ENCODE peak calls at places on chromosomes 7 and 10, in four cellular contexts. W is transverse colon, J is GM23248, T is BE2C. K is an unnamed sample.
A peak's percentile ranks its signal among the peaks of the same experiment; 100 is the strongest.

GRCh38 chr7:157076466-157076865 is 62.3 kb upstream of the UBE3C start:
- DNase-seq in W (no peak), J (no peak), T (no peak), K (no peak)

GRCh38 chr7:25091129-25091528 is 33.9 kb downstream of the CYCS start:
- DNase-seq in T (no peak), J (no peak), W (no peak), K (no peak)

GRCh38 chr7:94578615-94579014 is 69.0 kb downstream of the CASD1 start:
- DNase-seq in J (no peak), W (no peak), T (no peak), K (no peak)

GRCh38 chr7:108004220-108005142 is 1.5 kb upstream of the LAMB1 start:
- DNase-seq in J (peak; percentile 63), T (no peak), W (no peak), K (no peak)

GRCh38 chr10:48504141-48504885 is 100.6 kb downstream of the ARHGAP22 start:
- DNase-seq in W (no peak), J (no peak), T (no peak), K (no peak)

GRCh38 chr10:92799591-92799990 is 48.7 kb upstream of the EXOC6 start:
- DNase-seq in T (no peak), J (no peak), W (no peak), K (no peak)

GRCh38 chr7:27172823-27173411 is 1.2 kb downstream of the HOXA10 start:
- DNase-seq in J (peak; percentile 82), W (peak; percentile 80), T (no peak), K (no peak)

GRCh38 chr7:104126411-104126841 is 81.4 kb downstream of the ORC5 start:
- DNase-seq in J (no peak), W (no peak), T (no peak), K (no peak)

GRCh38 chr10:3467052-3467906 is 294.7 kb upstream of the PITRM1 start:
- DNase-seq in W (peak; percentile 73), T (no peak), J (peak; percentile 98), K (peak; percentile 48)

GRCh38 chr10:77574436-77574835 is 63.2 kb downstream of the KCNMA1 start:
- DNase-seq in T (no peak), W (no peak), J (no peak), K (no peak)

GRCh38 chr7:137403282-137403681 is 59.7 kb upstream of the PTN start:
- DNase-seq in W (no peak), T (no peak), J (no peak), K (no peak)

GRCh38 chr10:110216942-110217341 is 9.5 kb downstream of the MXI1 start:
- DNase-seq in J (no peak), W (no peak), T (no peak), K (no peak)

GRCh38 chr7:138359891-138360582 is 100.0 kb upstream of the TRIM24 start:
- DNase-seq in W (no peak), T (no peak), J (no peak), K (no peak)

GRCh38 chr10:82778908-82779307 is 903.9 kb downstream of the NRG3 start:
- DNase-seq in W (no peak), J (no peak), T (no peak), K (no peak)

GRCh38 chr7:54788664-54789063 is 29.7 kb upstream of the SEC61G start:
- DNase-seq in W (peak; percentile 20), J (peak; percentile 91), T (peak; percentile 78), K (no peak)

GRCh38 chr7:21338728-21339164 is 89.1 kb upstream of the SP4 start:
- DNase-seq in T (no peak), W (no peak), J (no peak), K (no peak)

GRCh38 chr10:79070611-79071534 is 2.1 kb downstream of the ZMIZ1 start:
- DNase-seq in T (peak; percentile 72), J (peak; percentile 95), W (peak; percentile 94), K (peak; percentile 87)

GRCh38 chr7:139763330-139763729 is 14.5 kb downstream of the HIPK2 start:
- DNase-seq in T (no peak), W (no peak), J (no peak), K (no peak)

GRCh38 chr10:12975266-12975665 is 26.2 kb downstream of the CCDC3 start:
- DNase-seq in J (no peak), W (no peak), T (no peak), K (no peak)

GRCh38 chr7:56199639-56200038 is 83.4 kb upstream of the NUPR2 start:
- DNase-seq in W (no peak), J (no peak), T (no peak), K (no peak)

GRCh38 chr10:22823109-22823508 is 104.7 kb upstream of the ARMC3 start:
- DNase-seq in W (no peak), T (no peak), J (peak; percentile 94), K (no peak)

GRCh38 chr10:95263864-95264226 is 27.0 kb downstream of the PDLIM1 start:
- DNase-seq in J (no peak), T (no peak), W (no peak), K (no peak)

GRCh38 chr10:72557362-72557761 is 68.5 kb downstream of the MICU1 start:
- DNase-seq in T (no peak), W (no peak), J (peak; percentile 66), K (no peak)

GRCh38 chr10:110212119-110213006 is 5.0 kb downstream of the MXI1 start:
- DNase-seq in J (peak; percentile 33), W (peak; percentile 80), T (no peak), K (no peak)

GRCh38 chr10:47458466-47459154 is 25.3 kb downstream of the ANXA8 start:
- DNase-seq in W (no peak), T (no peak), J (peak; percentile 90), K (no peak)

GRCh38 chr10:127553431-127553830 is 4.3 kb downstream of the NPS start:
- DNase-seq in W (no peak), J (no peak), T (no peak), K (no peak)

GRCh38 chr10:33291053-33291592 is 43.3 kb downstream of the NRP1 start:
- DNase-seq in J (peak; percentile 91), W (no peak), T (no peak), K (no peak)

GRCh38 chr7:157475095-157475494 is 138.3 kb downstream of the DNAJB6 start:
- DNase-seq in T (no peak), J (no peak), W (no peak), K (no peak)

GRCh38 chr7:38820571-38820970 is 88.4 kb downstream of the VPS41 start:
- DNase-seq in J (no peak), T (no peak), W (no peak), K (no peak)

GRCh38 chr7:25389489-25390106 is 161.3 kb upstream of the NPVF start:
- DNase-seq in T (no peak), J (peak; percentile 68), W (peak; percentile 13), K (no peak)

GRCh38 chr10:95245425-95246055 is 45.3 kb downstream of the PDLIM1 start:
- DNase-seq in W (no peak), T (no peak), J (no peak), K (no peak)

GRCh38 chr7:150435390-150436073 is 14.9 kb upstream of the GIMAP8 start:
- DNase-seq in W (peak; percentile 77), J (no peak), T (no peak), K (no peak)

GRCh38 chr10:112852308-112852707 is 97.7 kb upstream of the TCF7L2 start:
- DNase-seq in W (peak; percentile 16), J (no peak), T (no peak), K (no peak)

GRCh38 chr10:132163278-132163765 is 23.4 kb upstream of the DPYSL4 start:
- DNase-seq in J (peak; percentile 51), T (peak; percentile 63), W (peak; percentile 51), K (no peak)

GRCh38 chr10:116470768-116471415 is 43.2 kb downstream of the PNLIPRP3 start:
- DNase-seq in W (peak; percentile 42), T (no peak), J (peak; percentile 70), K (no peak)

GRCh38 chr7:22364023-22364422 is 7.1 kb upstream of the RAPGEF5 start:
- DNase-seq in J (no peak), W (no peak), T (no peak), K (no peak)
- H3K4me1 ChIP-seq in J (no peaks in the 10 kb centered on the region), W (no peaks in the 10 kb centered on the region), T (peaks cover 21% of the 10 kb centered on the region), K (no peaks in the 10 kb centered on the region)

DNA sequence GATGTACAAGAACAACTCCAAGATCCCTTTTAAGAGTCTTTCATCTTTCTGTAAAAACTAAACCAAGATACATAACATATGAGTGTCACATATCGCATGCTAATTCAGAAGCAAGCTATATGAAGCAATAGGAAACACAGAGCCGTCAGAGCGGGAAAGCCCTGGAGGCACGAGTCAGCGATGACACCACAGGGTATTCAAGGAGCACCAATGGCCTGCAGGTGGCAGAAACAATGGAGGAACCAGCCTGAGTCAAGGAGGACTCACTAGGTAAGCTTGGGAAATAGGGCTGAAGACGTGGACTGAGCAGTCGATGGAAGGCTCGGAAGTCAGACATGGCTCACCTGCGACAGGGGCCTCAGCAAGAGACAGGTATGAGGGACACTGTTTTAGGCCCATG is 214.4 kb downstream of the FAM107B start:
- DNase-seq in T (peak; percentile 50), W (no peak), J (peak; percentile 53), K (no peak)
- H3K4me1 ChIP-seq in T (no peaks in the 10 kb centered on the region), W (peaks cover 19% of the 10 kb centered on the region), J (no peaks in the 10 kb centered on the region), K (peaks cover 18% of the 10 kb centered on the region)

DNA sequence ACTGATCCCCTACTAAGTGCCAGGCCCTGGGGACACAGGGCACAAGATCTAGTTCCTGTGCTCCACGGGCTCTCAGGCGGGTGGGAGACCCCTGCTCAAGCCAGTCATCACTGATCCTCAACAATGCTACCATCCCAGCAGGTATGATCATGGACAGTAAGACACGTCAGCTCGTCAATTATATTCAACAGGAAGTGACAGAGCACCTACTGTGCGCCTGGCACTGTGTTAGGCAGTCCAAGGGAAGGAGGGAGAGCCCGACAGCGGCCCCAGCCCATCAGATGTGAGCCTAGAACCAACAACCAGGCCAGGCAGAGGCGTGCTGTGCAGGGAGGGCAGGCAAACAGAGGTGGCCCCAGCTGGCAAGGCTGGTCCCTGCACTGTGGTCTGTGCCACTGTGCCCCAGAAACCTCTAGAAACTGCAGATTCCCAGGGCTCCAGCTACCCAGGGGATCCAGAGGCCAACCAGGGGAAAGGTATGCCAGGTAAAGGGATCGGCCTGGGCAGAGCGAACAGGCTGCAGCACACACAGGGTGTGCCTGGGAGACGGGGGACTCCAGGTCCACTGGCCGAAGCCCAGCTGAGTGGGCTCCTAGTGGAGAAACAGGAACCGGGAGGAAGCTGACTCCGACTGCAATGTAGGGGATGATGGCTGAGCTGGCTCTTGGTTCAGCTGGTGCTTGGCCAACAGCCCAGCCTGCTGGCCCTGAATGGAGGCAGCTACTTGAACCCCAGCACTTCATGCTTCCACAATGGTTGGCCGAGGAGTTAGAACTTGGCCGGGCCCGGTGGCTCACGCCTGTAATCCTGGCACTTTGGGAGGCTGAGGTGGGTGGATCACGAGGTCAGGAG is 26.7 kb upstream of the FRAT2 start:
- DNase-seq in T (no peak), J (no peak), W (no peak), K (no peak)
- H3K4me1 ChIP-seq in T (no peaks in the 10 kb centered on the region), J (no peaks in the 10 kb centered on the region), W (no peaks in the 10 kb centered on the region), K (no peaks in the 10 kb centered on the region)

GRCh38 chr7:6631605-6632004 is 5.5 kb upstream of the ZNF316 start:
- DNase-seq in T (no peak), W (no peak), J (no peak), K (no peak)
- H3K4me1 ChIP-seq in T (no peaks in the 10 kb centered on the region), W (peaks cover 6% of the 10 kb centered on the region), J (no peaks in the 10 kb centered on the region), K (peaks cover 3% of the 10 kb centered on the region)

DNA sequence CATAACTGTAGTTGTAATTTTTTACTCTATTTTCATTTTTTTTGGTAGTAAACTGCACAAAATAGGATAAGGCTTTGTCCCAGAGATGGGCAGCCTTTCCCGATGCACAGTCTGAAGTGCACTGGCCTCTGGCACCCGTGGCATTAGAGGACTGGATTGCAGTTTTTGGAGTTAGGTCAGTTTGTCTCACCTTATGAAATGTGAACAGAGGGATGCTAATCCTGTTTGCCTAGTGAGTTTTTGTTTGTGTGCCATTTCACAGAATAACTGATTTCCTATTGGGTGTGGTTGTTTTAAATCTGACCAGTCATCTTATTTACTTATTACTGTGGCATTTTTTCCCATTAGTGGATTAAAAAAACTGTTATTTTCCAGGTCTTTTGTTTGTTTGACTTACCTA is 109.5 kb upstream of the GATA3 start:
- DNase-seq in W (no peak), J (peak; percentile 29), T (no peak), K (no peak)
- H3K4me1 ChIP-seq in W (no peaks in the 10 kb centered on the region), J (peaks cover 37% of the 10 kb centered on the region), T (peaks cover 6% of the 10 kb centered on the region), K (peaks cover 6% of the 10 kb centered on the region)

K was measured in thoracic aorta.